ENCODE peak calls at places on chromosomes 4 and X, in seven cellular contexts. N is AG04450, B is ovary, K is thoracic aorta, C is tibial nerve, P is fibroblast of lung, T is kidney. Y is an unnamed sample.
A peak's percentile ranks its signal among the peaks of the same experiment; 100 is the strongest.

GRCh38 chr4:95513022-95513421 is 35.8 kb downstream of the UNC5C start:
- DNase-seq in N (no peak), B (no peak), K (no peak), C (no peak), P (no peak), T (no peak), Y (no peak)

GRCh38 chr4:111512081-111512774 is 633.0 kb upstream of the FAM241A start:
- DNase-seq in N (peak; percentile 61), B (no peak), K (no peak), C (no peak), P (peak; percentile 95), T (no peak), Y (no peak)

GRCh38 chr4:7043521-7044414 is 596 bp downstream of the TADA2B start:
- DNase-seq in N (no peak), B (peak; percentile 71), K (no peak), C (no peak), P (peak; percentile 48), T (peak; percentile 90), Y (peak; percentile 81)

GRCh38 chr4:87961993-87962791 is 13.3 kb upstream of the SPP1 start:
- DNase-seq in N (no peak), B (no peak), K (no peak), C (no peak), P (peak; percentile 75), T (no peak), Y (no peak)

GRCh38 chrX:78643106-78643505 is 16.0 kb downstream of the RTL3 start:
- DNase-seq in N (no peak), B (no peak), K (no peak), C (no peak), P (peak; percentile 50), T (no peak), Y (no peak)

GRCh38 chr4:48445704-48446103 is 37.4 kb upstream of the SLC10A4 start:
- DNase-seq in N (no peak), B (no peak), K (no peak), C (no peak), P (no peak), T (no peak), Y (no peak)

GRCh38 chr4:57071340-57071739 is 38.8 kb downstream of the IGFBP7 start:
- DNase-seq in N (no peak), B (no peak), K (no peak), C (peak; percentile 51), P (peak; percentile 62), T (peak; percentile 80), Y (no peak)

GRCh38 chrX:9566150-9566621 is 101.3 kb downstream of the TBL1X start:
- DNase-seq in N (peak; percentile 45), B (peak; percentile 70), K (peak; percentile 21), C (peak; percentile 16), P (peak; percentile 91), T (no peak), Y (no peak)

GRCh38 chrX:14051416-14051815 is 21.7 kb upstream of the GEMIN8 start:
- DNase-seq in N (no peak), B (no peak), K (no peak), C (no peak), P (no peak), T (no peak), Y (no peak)

GRCh38 chr4:105786748-105787147 is 78.2 kb downstream of the GSTCD start:
- DNase-seq in N (no peak), B (no peak), K (no peak), C (no peak), P (no peak), T (no peak), Y (no peak)

GRCh38 chrX:20527458-20528099 is 260.9 kb upstream of the RPS6KA3 start:
- DNase-seq in N (no peak), B (no peak), K (no peak), C (no peak), P (no peak), T (no peak), Y (no peak)

GRCh38 chrX:7133036-7133412 is 14.5 kb upstream of the STS start:
- DNase-seq in N (no peak), B (no peak), K (no peak), C (no peak), P (peak; percentile 59), T (peak; percentile 62), Y (no peak)

GRCh38 chr4:152072886-152073285 is 312.1 kb upstream of the GATB start:
- DNase-seq in N (no peak), B (no peak), K (no peak), C (no peak), P (no peak), T (no peak), Y (no peak)

GRCh38 chrX:55142206-55142918 is 53.5 kb downstream of the PAGE2 start:
- DNase-seq in N (no peak), B (no peak), K (no peak), C (no peak), P (no peak), T (no peak), Y (no peak)

GRCh38 chr4:27272264-27272663 is 411.6 kb downstream of the STIM2 start:
- DNase-seq in N (no peak), B (no peak), K (no peak), C (no peak), P (no peak), T (no peak), Y (no peak)

DNA sequence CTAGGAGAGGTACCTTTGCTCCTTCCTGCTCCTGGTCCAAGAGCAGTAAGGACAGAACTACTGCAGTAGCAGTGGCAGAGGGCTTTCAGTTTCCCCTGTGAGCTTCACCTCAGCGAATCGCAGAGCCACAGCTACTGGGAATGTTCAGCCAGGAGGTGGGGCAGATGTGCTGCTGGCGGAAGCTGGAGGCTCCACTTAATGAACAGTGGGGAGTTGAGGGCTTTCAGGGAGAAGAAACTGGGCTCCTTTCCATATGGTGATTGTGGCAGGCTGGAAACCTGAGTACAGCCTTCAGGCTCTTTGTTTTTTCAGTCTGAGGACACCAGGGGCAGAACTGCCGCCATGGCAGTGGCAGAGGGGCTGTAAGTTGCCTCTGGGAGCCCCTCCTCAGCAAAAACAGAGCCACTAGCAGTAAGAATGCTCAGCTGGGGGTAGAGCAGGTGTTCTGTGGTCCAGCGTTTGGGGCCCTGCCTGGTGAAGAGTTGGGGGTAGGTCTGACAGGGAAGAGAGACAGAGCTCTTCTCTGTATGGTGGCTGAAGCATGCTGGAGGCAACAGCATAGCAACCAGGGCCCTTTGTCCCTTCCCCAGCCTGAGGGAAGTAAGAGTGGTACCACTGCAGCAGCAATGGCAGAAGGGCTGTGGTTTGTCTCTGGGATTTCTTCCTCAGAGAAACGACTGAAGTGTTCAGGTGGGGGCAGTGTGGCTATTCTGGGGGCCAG is 106.0 kb upstream of the GRXCR1 start:
- DNase-seq in N (no peak), B (no peak), K (no peak), C (no peak), P (no peak), T (no peak), Y (no peak)
- TF ChIP-seq CTCF in N (no peak), B (no peak), K (no peak), C (no peak), P (no peak), T (no peak), Y (no peak)

DNA sequence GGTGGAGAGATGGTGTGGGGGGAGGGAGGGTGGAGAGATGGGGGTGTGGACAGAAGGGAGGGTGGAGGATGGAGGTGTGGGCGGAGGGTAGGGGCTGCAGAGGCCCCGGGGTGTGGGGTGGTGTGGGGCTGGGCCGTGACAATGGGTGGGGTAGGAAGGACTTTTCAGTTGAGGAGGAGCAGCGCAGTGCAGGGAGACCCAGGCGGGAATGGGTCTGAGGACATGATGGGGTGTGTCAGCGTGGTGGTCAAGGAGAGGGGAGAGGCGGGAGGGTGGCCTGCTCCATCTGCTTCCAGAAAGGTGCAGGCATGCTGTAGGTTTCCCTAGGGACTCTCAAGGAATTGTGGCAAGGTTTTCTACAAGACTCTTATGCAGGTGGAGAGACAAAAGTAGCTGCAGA is 48.9 kb downstream of the RGS12 start:
- DNase-seq in N (no peak), B (no peak), K (no peak), C (no peak), P (no peak), T (no peak), Y (no peak)
- H3K27ac ChIP-seq in N (peak overlapping the region; percentile 81), B (no peak overlapping the region), K (no peak overlapping the region), C (peak overlapping the region; percentile 42), P (peak overlapping the region; percentile 58), T (no peak overlapping the region), Y (no peak overlapping the region)

GRCh38 chr4:154818230-154818629 is 37.2 kb downstream of the RBM46 start:
- DNase-seq in N (no peak), B (no peak), K (no peak), C (no peak), P (no peak), T (no peak), Y (no peak)
- H3K4me3 ChIP-seq in N (no peak overlapping the region), B (no peak overlapping the region), K (no peak overlapping the region), C (no peak overlapping the region), P (no peak overlapping the region), T (no peak overlapping the region), Y (no peak overlapping the region)

DNA sequence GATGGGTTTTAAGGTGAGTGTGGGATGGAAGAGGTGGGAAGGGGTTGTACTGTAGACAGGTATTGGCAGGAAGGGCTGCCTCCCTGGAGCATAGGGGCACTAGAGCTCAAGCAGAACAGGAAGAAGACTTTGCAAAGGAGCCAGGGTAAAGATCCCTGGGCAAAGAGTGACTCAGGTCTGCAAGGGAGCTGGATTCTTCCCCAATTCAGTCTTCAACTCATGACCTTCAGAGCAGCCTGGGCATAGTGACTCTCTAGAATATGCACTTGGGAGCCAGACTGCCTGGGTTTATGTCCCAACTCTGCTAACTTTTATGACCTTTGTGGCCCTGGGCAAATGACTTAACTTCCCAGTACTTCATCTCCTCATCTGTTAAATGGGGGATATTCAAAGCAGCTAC is 4.0 kb downstream of the LONRF3 start:
- DNase-seq in N (no peak), B (no peak), K (no peak), C (no peak), P (no peak), T (no peak), Y (no peak)
- TF ChIP-seq CTCF in N (no peak), B (no peak), K (no peak), C (no peak), P (no peak), T (no peak), Y (no peak)

GRCh38 chrX:133297284-133297683 is 79.1 kb upstream of the TFDP3 start:
- DNase-seq in N (peak; percentile 21), B (no peak), K (no peak), C (no peak), P (peak; percentile 90), T (no peak), Y (no peak)
- H3K27ac ChIP-seq in N (no peak overlapping the region), B (no peak overlapping the region), K (no peak overlapping the region), C (no peak overlapping the region), P (no peak overlapping the region), T (no peak overlapping the region), Y (no peak overlapping the region)

GRCh38 chr4:118910221-118910620 is 21.6 kb downstream of the SYNPO2 start:
- DNase-seq in N (no peak), B (no peak), K (no peak), C (no peak), P (no peak), T (no peak), Y (no peak)

GRCh38 chr4:118909173-118909956 is 20.7 kb downstream of the SYNPO2 start:
- DNase-seq in N (no peak), B (peak; percentile 41), K (no peak), C (no peak), P (no peak), T (no peak), Y (no peak)

GRCh38 chr4:118904418-118904817 is 15.8 kb downstream of the SYNPO2 start:
- DNase-seq in N (no peak), B (peak; percentile 66), K (no peak), C (no peak), P (no peak), T (no peak), Y (no peak)

GRCh38 chr4:118904935-118905334 is 16.3 kb downstream of the SYNPO2 start:
- DNase-seq in N (no peak), B (no peak), K (no peak), C (no peak), P (peak; percentile 59), T (no peak), Y (no peak)

GRCh38 chr4:118905546-118905945 is 16.9 kb downstream of the SYNPO2 start:
- DNase-seq in N (no peak), B (no peak), K (no peak), C (no peak), P (peak; percentile 74), T (no peak), Y (no peak)
- H3K4me3 ChIP-seq in N (no peak overlapping the region), B (no peak overlapping the region), K (peak overlapping the region; percentile 32), C (no peak overlapping the region), P (no peak overlapping the region), T (no peak overlapping the region), Y (peak overlapping the region; percentile 50)

Y was measured in coronary artery.